ENCODE peak calls at places on chromosomes 6 and 20, in seven cellular contexts. H is mammary epithelial cell; T is GM12865; N is stimulated activated CD4-positive, alpha-beta T cell treated with anti-CD3 and anti-CD28 coated beads, Interleukin-1b, Interleukin-23, amount 100 ng/mL, for 1 hour; F is A549; R is A673; K is epithelial cell of esophagus. Q is an unnamed sample.
A peak's percentile ranks its signal among the peaks of the same experiment; 100 is the strongest.

GRCh38 chr6:77123527-77123926 is 339.8 kb downstream of the HTR1B start:
- DNase-seq in H (peak; percentile 10), T (no peak), N (no peak), F (no peak), R (no peak), K (peak; percentile 29), Q (peak; percentile 26)

GRCh38 chr6:27866370-27867050 is 45.7 kb downstream of the OR2B2 start:
- DNase-seq in H (peak; percentile 57), T (peak; percentile 93), N (no peak), F (peak; percentile 23), R (peak; percentile 90), K (peak; percentile 67), Q (peak; percentile 51)

GRCh38 chr20:41329435-41330342 is 10.9 kb upstream of the LPIN3 start:
- DNase-seq in H (peak; percentile 95), T (peak; percentile 60), N (peak; percentile 20), F (peak; percentile 65), R (peak; percentile 73), K (peak; percentile 95), Q (peak; percentile 95)

GRCh38 chr6:49541210-49541724 is 9.2 kb upstream of the C6orf141 start:
- DNase-seq in H (peak; percentile 91), T (no peak), N (no peak), F (peak; percentile 83), R (peak; percentile 98), K (peak; percentile 92), Q (peak; percentile 100)

GRCh38 chr6:90183587-90184333 is 112.9 kb downstream of the BACH2 start:
- DNase-seq in H (no peak), T (no peak), N (no peak), F (no peak), R (no peak), K (no peak), Q (peak; percentile 88)

GRCh38 chr20:15240801-15241200 is 903.4 kb upstream of the FLRT3 start:
- DNase-seq in H (no peak), T (no peak), N (no peak), F (no peak), R (no peak), K (no peak), Q (peak; percentile 21)

GRCh38 chr20:44481719-44482416 is 6.2 kb downstream of the TTPAL start:
- DNase-seq in H (no peak), T (no peak), N (no peak), F (no peak), R (no peak), K (no peak), Q (peak; percentile 51)

GRCh38 chr6:74705451-74705850 is 500.4 kb downstream of the COL12A1 start:
- DNase-seq in H (peak; percentile 13), T (no peak), N (no peak), F (no peak), R (no peak), K (peak; percentile 23), Q (peak; percentile 39)

GRCh38 chr6:153215242-153215641 is 84.2 kb upstream of the RGS17 start:
- DNase-seq in H (no peak), T (no peak), N (no peak), F (no peak), R (no peak), K (no peak), Q (no peak)

Q was measured in amniotic epithelial cell.